ENCODE peak calls at places on chromosome 15, in seven cellular contexts. P is body of pancreas, A is K562, T is IMR-90, J is psoas muscle, O is OCI-LY7, H is iPS DF 6.9. B is an unnamed sample. For H3K4me1, the result is how much of the 10 kb centered on the place peaks cover.

GRCh38 chr15:33068007-33068441 is 126.5 kb downstream of the FMN1 start:
- DNase-seq in P (peak), A (no peak), T (no peak), J (peak), O (no peak), H (no peak), B (peak)

GRCh38 chr15:61449306-61449705 is 220.2 kb upstream of the RORA start:
- DNase-seq in P (no peak), A (no peak), T (no peak), J (no peak), O (no peak), H (no peak), B (no peak)

GRCh38 chr15:76566276-76566675 is 229.7 kb downstream of the ISL2 start:
- DNase-seq in P (no peak), A (no peak), T (peak), J (no peak), O (no peak), H (no peak), B (peak)

GRCh38 chr15:63110428-63111026 is 11.1 kb upstream of the LACTB start:
- DNase-seq in P (no peak), A (no peak), T (peak), J (no peak), O (no peak), H (no peak), B (no peak)

GRCh38 chr15:100147828-100148227 is 193.9 kb downstream of the ADAMTS17 start:
- DNase-seq in P (no peak), A (no peak), T (no peak), J (no peak), O (no peak), H (no peak), B (no peak)

GRCh38 chr15:37900286-37901221 is 33.9 kb upstream of the TMCO5A start:
- DNase-seq in P (no peak), A (no peak), T (peak), J (no peak), O (no peak), H (no peak), B (peak)

GRCh38 chr15:62624541-62625399 is 417.8 kb upstream of the TPM1 start:
- DNase-seq in P (peak), A (no peak), T (peak), J (no peak), O (no peak), H (no peak), B (peak)

GRCh38 chr15:78682693-78683410 is 41.8 kb upstream of the CHRNB4 start:
- DNase-seq in P (no peak), A (no peak), T (no peak), J (no peak), O (no peak), H (no peak), B (no peak)

GRCh38 chr15:65244638-65245037 is 33.4 kb upstream of the CILP start:
- DNase-seq in P (no peak), A (no peak), T (no peak), J (no peak), O (no peak), H (no peak), B (no peak)

GRCh38 chr15:72229076-72229946 is 1.7 kb downstream of the PKM start:
- DNase-seq in P (no peak), A (no peak), T (peak), J (peak), O (peak), H (no peak), B (peak)

GRCh38 chr15:61621146-61621545 is 392.0 kb upstream of the RORA start:
- DNase-seq in P (peak), A (peak), T (no peak), J (peak), O (peak), H (peak), B (peak)

GRCh38 chr15:79812536-79812935 is 84.3 kb downstream of the MTHFS start:
- DNase-seq in P (no peak), A (no peak), T (no peak), J (no peak), O (no peak), H (no peak), B (peak)

GRCh38 chr15:51861557-51862350 is 32.3 kb downstream of the TMOD3 start:
- DNase-seq in P (no peak), A (no peak), T (no peak), J (no peak), O (no peak), H (no peak), B (no peak)

GRCh38 chr15:63044645-63045437 is 2.3 kb downstream of the TPM1 start:
- DNase-seq in P (no peak), A (no peak), T (peak), J (peak), O (no peak), H (no peak), B (peak)

GRCh38 chr15:78640527-78640839 is 527 bp downstream of the CHRNB4 start:
- DNase-seq in P (no peak), A (no peak), T (no peak), J (no peak), O (no peak), H (no peak), B (no peak)

GRCh38 chr15:51051776-51052175 is 42.9 kb downstream of the TNFAIP8L3 start:
- DNase-seq in P (peak), A (no peak), T (no peak), J (peak), O (no peak), H (no peak), B (peak)

GRCh38 chr15:88635343-88635742 is 3.5 kb upstream of the ISG20 start:
- DNase-seq in P (peak), A (no peak), T (no peak), J (no peak), O (peak), H (no peak), B (no peak)

GRCh38 chr15:53447053-53447574 is 312.3 kb downstream of the WDR72 start:
- DNase-seq in P (peak), A (no peak), T (no peak), J (no peak), O (no peak), H (no peak), B (no peak)

GRCh38 chr15:78177447-78177873 is 28.3 kb downstream of the IDH3A start:
- DNase-seq in P (peak), A (peak), T (no peak), J (peak), O (peak), H (peak), B (peak)

GRCh38 chr15:80379671-80380070 is 24.5 kb upstream of the ARNT2 start:
- DNase-seq in P (no peak), A (no peak), T (no peak), J (no peak), O (no peak), H (no peak), B (no peak)

DNA sequence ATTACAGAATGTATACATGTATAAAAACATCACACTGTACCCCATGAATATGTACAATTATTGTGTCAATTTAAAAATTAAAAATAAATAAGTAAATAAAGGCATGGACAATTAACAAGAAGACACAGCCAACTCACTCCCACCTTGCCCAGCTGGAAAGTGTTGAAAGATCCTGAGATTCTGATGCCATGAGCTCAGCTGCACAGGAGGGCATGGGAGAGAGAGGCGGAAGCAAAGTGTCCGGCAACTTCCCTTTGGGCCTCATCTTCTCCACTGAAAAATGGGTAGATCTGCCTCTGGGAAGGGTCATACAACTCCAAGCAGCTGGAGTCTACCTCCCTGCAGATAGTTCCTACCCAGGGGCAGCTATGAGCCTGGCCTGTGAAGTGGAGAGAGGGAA is 277.3 kb downstream of the UACA start:
- DNase-seq in P (no peak), A (no peak), T (no peak), J (no peak), O (no peak), H (no peak), B (no peak)
- H3K4me1 ChIP-seq in P (under half), A (under half), T (under half), J (under half), O (under half), H (under half), B (under half)

GRCh38 chr15:92909131-92909781 is 9.1 kb downstream of the CHD2 start:
- DNase-seq in P (no peak), A (no peak), T (peak), J (no peak), O (no peak), H (no peak), B (peak)
- H3K4me1 ChIP-seq in P (half or more), A (under half), T (under half), J (half or more), O (half or more), H (under half), B (half or more)

GRCh38 chr15:31372635-31373091 is 46.0 kb downstream of the KLF13 start:
- DNase-seq in P (peak), A (no peak), T (peak), J (peak), O (no peak), H (no peak), B (peak)
- H3K4me1 ChIP-seq in P (half or more), A (under half), T (under half), J (under half), O (under half), H (under half), B (under half)

GRCh38 chr15:60391722-60392340 is 6.0 kb downstream of the ANXA2 start:
- DNase-seq in P (no peak), A (no peak), T (no peak), J (no peak), O (no peak), H (no peak), B (peak)

GRCh38 chr15:60387321-60387720 is 10.5 kb downstream of the ANXA2 start:
- DNase-seq in P (no peak), A (no peak), T (no peak), J (no peak), O (no peak), H (no peak), B (peak)

GRCh38 chr15:60390931-60391501 is 6.8 kb downstream of the ANXA2 start:
- DNase-seq in P (peak), A (no peak), T (peak), J (peak), O (no peak), H (no peak), B (peak)

GRCh38 chr15:60390231-60390630 is 7.6 kb downstream of the ANXA2 start:
- DNase-seq in P (no peak), A (no peak), T (no peak), J (no peak), O (no peak), H (no peak), B (peak)

DNA sequence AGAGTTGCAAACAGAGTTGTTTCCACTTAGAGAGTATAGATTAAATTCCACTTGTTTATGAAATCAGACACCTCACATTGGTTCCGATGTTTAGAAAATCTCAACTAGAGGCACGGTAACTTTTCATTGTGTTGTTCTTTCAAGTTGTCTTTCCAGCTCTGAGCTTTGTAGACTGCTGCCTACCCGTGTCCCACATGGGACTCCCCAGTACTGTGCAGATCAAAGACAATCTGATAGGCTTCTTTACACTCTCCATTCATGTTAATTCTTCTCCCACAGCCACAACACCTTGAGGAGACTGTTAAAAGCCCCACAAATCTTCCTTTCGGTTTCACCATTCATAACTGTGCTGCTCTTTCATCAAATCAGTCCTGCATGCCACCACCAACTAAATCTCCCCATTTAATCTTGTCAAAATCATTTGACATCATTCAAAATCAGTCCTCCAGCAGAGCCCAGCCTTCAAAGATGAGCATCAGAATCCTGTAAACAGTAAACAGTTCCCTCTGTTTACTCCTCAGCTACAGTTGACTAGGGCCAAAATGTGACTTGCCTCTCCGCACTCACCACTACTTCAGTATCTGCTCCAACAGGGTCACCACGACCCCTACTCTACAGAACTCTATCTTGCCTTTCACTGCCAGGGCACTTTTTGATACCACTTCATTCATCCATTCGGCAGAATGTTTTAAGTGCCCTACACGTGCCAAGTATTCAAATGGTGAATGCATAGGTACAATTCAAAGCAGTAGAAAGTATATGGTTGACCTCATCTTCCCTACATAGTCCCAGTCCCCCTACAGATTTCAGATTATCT is 8.3 kb downstream of the ANXA2 start:
- DNase-seq in P (no peak), A (no peak), T (no peak), J (no peak), O (no peak), H (no peak), B (peak)
- H3K4me1 ChIP-seq in P (half or more), A (under half), T (under half), J (half or more), O (under half), H (under half), B (half or more)

DNA sequence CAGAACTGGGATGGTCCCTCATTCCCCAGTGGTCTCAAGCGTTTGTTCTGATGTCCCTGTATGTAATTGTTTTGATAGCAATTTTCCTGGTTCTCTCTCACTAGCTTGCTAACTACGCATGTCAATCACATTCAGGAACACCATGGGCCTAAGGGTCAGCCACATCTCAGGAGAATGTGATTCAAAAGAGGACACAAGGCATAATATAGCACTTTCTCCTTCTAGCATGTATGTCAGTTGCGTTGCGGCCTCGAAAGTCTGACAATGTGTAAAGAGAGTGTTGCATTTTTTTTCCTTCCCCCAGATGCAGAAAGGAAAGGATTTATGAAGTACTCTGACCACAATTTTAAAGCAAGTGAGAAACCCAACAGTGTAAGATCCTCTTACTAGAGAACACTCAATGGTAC is 32.0 kb upstream of the TCF12 start:
- DNase-seq in P (peak), A (no peak), T (peak), J (no peak), O (peak), H (no peak), B (peak)
- H3K4me1 ChIP-seq in P (under half), A (under half), T (under half), J (under half), O (under half), H (under half), B (under half)

DNA sequence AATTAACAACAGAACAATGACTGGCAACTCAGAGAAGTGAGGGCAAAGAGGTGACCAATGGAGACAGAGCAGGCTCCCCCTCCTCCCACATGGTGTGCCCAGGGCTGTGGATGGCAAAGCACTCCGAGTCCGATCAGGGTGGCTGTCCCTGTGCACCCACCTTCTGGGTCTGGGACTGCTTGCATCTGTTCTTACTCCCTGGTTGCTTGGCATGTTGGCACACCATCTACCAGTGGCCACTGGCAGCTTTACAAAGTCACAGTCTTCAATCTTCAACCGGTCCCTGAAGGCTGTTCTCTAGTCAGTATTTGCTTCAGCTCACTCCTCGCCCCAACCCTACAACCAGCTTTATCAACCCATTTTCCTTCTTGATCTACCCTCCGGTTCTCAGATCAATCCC is 14.9 kb downstream of the HOMER2 start:
- DNase-seq in P (peak), A (no peak), T (no peak), J (no peak), O (no peak), H (no peak), B (no peak)
- H3K4me1 ChIP-seq in P (half or more), A (under half), T (under half), J (under half), O (under half), H (under half), B (under half)

GRCh38 chr15:40789999-40790398 is 16.9 kb upstream of the ZFYVE19 start:
- DNase-seq in P (no peak), A (no peak), T (no peak), J (peak), O (no peak), H (no peak), B (no peak)

GRCh38 chr15:40789119-40789518 is 17.8 kb upstream of the ZFYVE19 start:
- DNase-seq in P (no peak), A (peak), T (no peak), J (peak), O (no peak), H (no peak), B (no peak)

GRCh38 chr15:40793216-40793989 is 13.5 kb upstream of the ZFYVE19 start:
- DNase-seq in P (peak), A (no peak), T (peak), J (peak), O (no peak), H (no peak), B (peak)

GRCh38 chr15:40792394-40792793 is 14.5 kb upstream of the ZFYVE19 start:
- DNase-seq in P (no peak), A (no peak), T (no peak), J (no peak), O (no peak), H (no peak), B (no peak)

DNA sequence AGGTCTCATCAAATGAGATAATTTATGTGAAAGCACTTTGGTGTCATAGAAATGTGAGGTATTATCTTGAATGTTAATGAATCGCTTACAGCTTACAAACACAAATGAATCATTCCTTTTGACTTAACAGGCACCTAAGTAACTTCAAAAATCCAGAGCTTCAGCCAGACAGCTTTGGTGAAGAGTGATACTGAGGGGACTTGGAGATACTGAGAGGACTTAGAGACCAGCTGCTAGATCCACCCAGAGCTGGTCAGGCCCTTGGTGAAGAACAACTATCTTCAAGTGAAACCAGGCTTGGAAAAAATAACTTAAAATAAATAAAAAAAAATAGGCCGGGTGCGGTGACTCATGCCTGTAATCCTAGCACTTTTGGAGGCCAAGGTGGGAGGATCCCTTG is 16.2 kb upstream of the ZFYVE19 start:
- DNase-seq in P (no peak), A (no peak), T (no peak), J (no peak), O (no peak), H (no peak), B (peak)
- H3K4me1 ChIP-seq in P (half or more), A (under half), T (under half), J (under half), O (under half), H (under half), B (under half)

GRCh38 chr15:39332846-39333245 is 248.0 kb upstream of the THBS1 start:
- DNase-seq in P (no peak), A (no peak), T (no peak), J (no peak), O (no peak), H (no peak), B (no peak)
- H3K4me1 ChIP-seq in P (under half), A (under half), T (under half), J (under half), O (under half), H (under half), B (under half)